ENCODE peak calls at places on chromosomes 13 and 19, in ten cellular contexts. I is PC-3, E is nephron progenitor cell, J is fibroblast of pulmonary artery, B is fibroblast of mammary gland, V is activated B cell treated with CpG ODN at 0.5 μM for 24 hours, G is GM13977, O is progenitor cell of endocrine pancreas, T is endothelial cell, D is epithelial cell of esophagus. H is an unnamed sample.

GRCh38 chr13:34019870-34020269 is 201.9 kb downstream of the RFC3 start:
- DNase-seq in I (no peak), E (no peak), J (no peak), B (peak; percentile 7), V (no peak), G (no peak), O (no peak), T (no peak), D (no peak), H (no peak)

GRCh38 chr19:45601524-45602522 is at the start of gene GPR4:
- DNase-seq in I (peak; percentile 6), E (peak; percentile 54), J (peak; percentile 48), B (no peak), V (no peak), G (peak; percentile 31), O (no peak), T (peak; percentile 64), D (no peak), H (no peak)

GRCh38 chr13:24923305-24923640 is 159.3 kb downstream of the RNF17 start:
- DNase-seq in I (peak; percentile 15), E (no peak), J (peak; percentile 86), B (peak; percentile 84), V (no peak), G (peak; percentile 77), O (no peak), T (no peak), D (no peak), H (no peak)

GRCh38 chr19:6610934-6611370 is 20.0 kb upstream of the CD70 start:
- DNase-seq in I (peak; percentile 98), E (no peak), J (peak; percentile 72), B (peak; percentile 98), V (no peak), G (no peak), O (no peak), T (no peak), D (peak; percentile 70), H (no peak)

GRCh38 chr13:27621116-27621365 is 651 bp upstream of the POLR1D start:
- DNase-seq in I (no peak), E (no peak), J (no peak), B (no peak), V (no peak), G (no peak), O (no peak), T (no peak), D (peak; percentile 70), H (no peak)

GRCh38 chr13:110583178-110583865 is 21.8 kb upstream of the RAB20 start:
- DNase-seq in I (no peak), E (no peak), J (no peak), B (no peak), V (no peak), G (no peak), O (no peak), T (no peak), D (no peak), H (no peak)

GRCh38 chr13:25945596-25945995 is 106.2 kb downstream of the SHISA2 start:
- DNase-seq in I (no peak), E (no peak), J (peak; percentile 8), B (no peak), V (no peak), G (no peak), O (no peak), T (no peak), D (no peak), H (no peak)

GRCh38 chr19:22545751-22546150 is 88.4 kb upstream of the ZNF492 start:
- DNase-seq in I (peak; percentile 19), E (peak; percentile 8), J (peak; percentile 0), B (peak; percentile 14), V (no peak), G (peak; percentile 17), O (no peak), T (peak; percentile 9), D (peak; percentile 13), H (no peak)

GRCh38 chr13:57311009-57311586 is 144.1 kb downstream of the PRR20E start:
- DNase-seq in I (no peak), E (no peak), J (no peak), B (no peak), V (no peak), G (no peak), O (no peak), T (no peak), D (no peak), H (no peak)

GRCh38 chr19:46508206-46508605 is 12.5 kb upstream of the PNMA8B start:
- DNase-seq in I (no peak), E (no peak), J (no peak), B (no peak), V (no peak), G (no peak), O (no peak), T (no peak), D (no peak), H (no peak)

GRCh38 chr13:41955605-41956004 is 5.3 kb downstream of the VWA8 start:
- DNase-seq in I (no peak), E (no peak), J (no peak), B (no peak), V (no peak), G (no peak), O (no peak), T (no peak), D (no peak), H (no peak)

GRCh38 chr19:54299515-54299914 is 13.5 kb downstream of the LILRA5 start:
- DNase-seq in I (no peak), E (no peak), J (no peak), B (no peak), V (no peak), G (no peak), O (no peak), T (no peak), D (no peak), H (no peak)

GRCh38 chr19:37936166-37936565 is 29.2 kb downstream of the SIPA1L3 start:
- DNase-seq in I (no peak), E (no peak), J (no peak), B (no peak), V (no peak), G (no peak), O (no peak), T (no peak), D (no peak), H (no peak)

GRCh38 chr13:91291078-91291477 is 56.4 kb upstream of the MIR17HG start:
- DNase-seq in I (no peak), E (no peak), J (no peak), B (no peak), V (no peak), G (no peak), O (no peak), T (no peak), D (no peak), H (no peak)
- TF ChIP-seq CTCF in I (no peak), E (no peak), J (no peak), B (no peak), V (no peak), G (no peak), O (no peak), T (no peak), D (no peak), H (no peak)

GRCh38 chr19:5136060-5136855 is 167.3 kb downstream of the KDM4B start:
- DNase-seq in I (no peak), E (no peak), J (no peak), B (no peak), V (no peak), G (no peak), O (no peak), T (no peak), D (no peak), H (no peak)

GRCh38 chr19:5137571-5138124 is 168.7 kb downstream of the KDM4B start:
- DNase-seq in I (no peak), E (no peak), J (no peak), B (no peak), V (no peak), G (no peak), O (no peak), T (no peak), D (no peak), H (no peak)

GRCh38 chr19:5137114-5137513 is 168.2 kb downstream of the KDM4B start:
- DNase-seq in I (no peak), E (no peak), J (no peak), B (no peak), V (no peak), G (no peak), O (no peak), T (no peak), D (no peak), H (no peak)

GRCh38 chr19:5141278-5141925 is 172.5 kb downstream of the KDM4B start:
- DNase-seq in I (no peak), E (no peak), J (peak; percentile 31), B (peak; percentile 76), V (no peak), G (no peak), O (no peak), T (no peak), D (peak; percentile 70), H (no peak)

GRCh38 chr19:5138606-5139594 is 170.0 kb downstream of the KDM4B start:
- DNase-seq in I (peak; percentile 57), E (no peak), J (peak; percentile 93), B (peak; percentile 58), V (peak; percentile 73), G (peak; percentile 91), O (no peak), T (no peak), D (peak; percentile 63), H (no peak)
- TF ChIP-seq CTCF in I (no peak), E (no peak), J (no peak), B (no peak), V (no peak), G (peak; percentile 17), O (no peak), T (no peak), D (no peak), H (no peak)

DNA sequence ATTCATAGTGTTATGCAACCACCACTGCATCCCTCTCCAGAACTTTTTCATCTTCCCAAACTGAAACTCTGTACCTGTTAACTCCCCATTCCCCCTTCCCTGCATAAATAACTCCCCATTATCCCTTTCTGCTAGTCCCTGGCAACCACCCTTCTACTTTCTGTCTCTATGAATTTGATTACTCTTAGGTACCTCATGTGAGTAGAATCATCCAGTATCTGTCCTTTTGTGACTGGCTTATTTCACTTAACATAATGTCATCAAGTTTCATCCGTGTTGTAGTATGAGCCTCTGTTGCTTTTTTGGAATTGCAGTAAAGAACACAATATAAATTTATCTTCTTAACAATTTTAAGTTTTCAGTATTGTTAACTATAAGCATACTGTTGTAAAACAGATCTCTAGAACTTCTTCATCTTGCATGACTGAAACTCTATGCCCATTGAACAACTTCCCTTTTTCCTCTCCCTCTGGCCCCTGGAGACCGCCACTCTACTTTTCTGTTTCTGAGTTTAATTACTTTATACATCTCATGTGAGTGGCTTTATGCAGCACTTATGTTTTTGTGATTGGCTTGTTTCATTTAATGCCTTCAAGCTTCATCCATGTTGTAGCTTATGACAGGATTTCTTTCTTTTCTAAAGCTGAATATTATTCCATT is 87.3 kb upstream of the ABCC4 start:
- DNase-seq in I (no peak), E (no peak), J (no peak), B (no peak), V (no peak), G (no peak), O (no peak), T (no peak), D (no peak), H (no peak)
- TF ChIP-seq CTCF in I (no peak), E (no peak), J (no peak), B (no peak), V (no peak), G (no peak), O (no peak), T (no peak), D (no peak), H (no peak)

DNA sequence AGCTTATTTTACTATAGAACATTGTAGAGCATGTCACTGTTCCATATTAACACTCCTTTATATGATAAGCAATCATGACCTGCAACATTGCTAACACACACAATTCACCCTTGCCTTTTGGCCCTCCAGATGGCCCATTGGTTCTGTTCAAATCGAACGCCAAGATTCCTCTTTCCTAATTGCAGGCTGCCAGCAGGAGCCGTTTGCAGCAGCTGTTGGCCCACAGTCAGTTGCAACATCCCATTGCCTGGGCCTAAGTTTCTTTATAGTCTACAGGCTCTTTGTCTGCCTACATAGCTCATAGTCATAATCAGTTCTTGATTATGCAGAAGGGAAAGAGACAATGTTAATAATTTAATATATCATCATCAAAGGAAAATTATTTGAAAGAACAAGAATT is 37.6 kb downstream of the KCTD12 start:
- DNase-seq in I (no peak), E (no peak), J (peak; percentile 73), B (peak; percentile 61), V (no peak), G (no peak), O (no peak), T (no peak), D (no peak), H (no peak)
- TF ChIP-seq CTCF in I (no peak), E (no peak), J (no peak), B (no peak), V (no peak), G (no peak), O (no peak), T (no peak), D (no peak), H (no peak)